ENCODE peak calls at places on chromosomes 4 and X, in eight cellular contexts. One of them, this sample, is unnamed.

GRCh38 chr4:2825184-2825506 is 18.5 kb upstream of the ADD1 start:
- DNase-seq in tibial artery: no peak
- DNase-seq in activated naive CD4-positive, alpha-beta T cell treated with anti-CD3 and anti-CD28 coated beads for 36 hours: no peak
- DNase-seq in sigmoid colon: no peak
- DNase-seq in stimulated activated CD8-positive, alpha-beta memory T cell treated with anti-CD3 and anti-CD28 coated beads, Interleukin-15, amount 100 ng/mL, for 1 hour: no peak
- DNase-seq in DMS79 treated with DMSO at 0.1 percent for 48 hours: no peak
- DNase-seq in GM12891: no peak
- DNase-seq in HFF-Myc: no peak
- DNase-seq in this sample: no peak

GRCh38 chr4:149164282-149164681 is 651.4 kb downstream of the IQCM start:
- DNase-seq in tibial artery: no peak
- DNase-seq in activated naive CD4-positive, alpha-beta T cell treated with anti-CD3 and anti-CD28 coated beads for 36 hours: no peak
- DNase-seq in GM12891: no peak
- DNase-seq in DMS79 treated with DMSO at 0.1 percent for 48 hours: no peak
- DNase-seq in sigmoid colon: no peak
- DNase-seq in HFF-Myc: peak; percentile 5
- DNase-seq in stimulated activated CD8-positive, alpha-beta memory T cell treated with anti-CD3 and anti-CD28 coated beads, Interleukin-15, amount 100 ng/mL, for 1 hour: no peak
- DNase-seq in this sample: no peak

GRCh38 chrX:9147631-9148189 is 113.8 kb upstream of the FAM9B start:
- DNase-seq in GM12891: no peak
- DNase-seq in tibial artery: no peak
- DNase-seq in stimulated activated CD8-positive, alpha-beta memory T cell treated with anti-CD3 and anti-CD28 coated beads, Interleukin-15, amount 100 ng/mL, for 1 hour: no peak
- DNase-seq in DMS79 treated with DMSO at 0.1 percent for 48 hours: no peak
- DNase-seq in activated naive CD4-positive, alpha-beta T cell treated with anti-CD3 and anti-CD28 coated beads for 36 hours: no peak
- DNase-seq in HFF-Myc: no peak
- DNase-seq in sigmoid colon: no peak
- DNase-seq in this sample: no peak

GRCh38 chr4:174284181-174284886 is 623 bp downstream of the CEP44 start:
- DNase-seq in tibial artery: no peak
- DNase-seq in GM12891: no peak
- DNase-seq in DMS79 treated with DMSO at 0.1 percent for 48 hours: no peak
- DNase-seq in sigmoid colon: no peak
- DNase-seq in stimulated activated CD8-positive, alpha-beta memory T cell treated with anti-CD3 and anti-CD28 coated beads, Interleukin-15, amount 100 ng/mL, for 1 hour: no peak
- DNase-seq in activated naive CD4-positive, alpha-beta T cell treated with anti-CD3 and anti-CD28 coated beads for 36 hours: no peak
- DNase-seq in HFF-Myc: no peak
- DNase-seq in this sample: no peak

GRCh38 chr4:142473218-142473959 is 372.7 kb downstream of the INPP4B start:
- DNase-seq in activated naive CD4-positive, alpha-beta T cell treated with anti-CD3 and anti-CD28 coated beads for 36 hours: no peak
- DNase-seq in stimulated activated CD8-positive, alpha-beta memory T cell treated with anti-CD3 and anti-CD28 coated beads, Interleukin-15, amount 100 ng/mL, for 1 hour: no peak
- DNase-seq in HFF-Myc: no peak
- DNase-seq in GM12891: no peak
- DNase-seq in tibial artery: no peak
- DNase-seq in sigmoid colon: peak; percentile 71
- DNase-seq in DMS79 treated with DMSO at 0.1 percent for 48 hours: no peak
- DNase-seq in this sample: no peak

GRCh38 chr4:40280586-40280985 is 54.5 kb upstream of the CHRNA9 start:
- DNase-seq in HFF-Myc: no peak
- DNase-seq in DMS79 treated with DMSO at 0.1 percent for 48 hours: no peak
- DNase-seq in sigmoid colon: peak; percentile 14
- DNase-seq in tibial artery: no peak
- DNase-seq in activated naive CD4-positive, alpha-beta T cell treated with anti-CD3 and anti-CD28 coated beads for 36 hours: no peak
- DNase-seq in stimulated activated CD8-positive, alpha-beta memory T cell treated with anti-CD3 and anti-CD28 coated beads, Interleukin-15, amount 100 ng/mL, for 1 hour: no peak
- DNase-seq in GM12891: no peak
- DNase-seq in this sample: no peak

GRCh38 chr4:119135721-119136121 is at the start of gene MYOZ2:
- DNase-seq in GM12891: no peak
- DNase-seq in DMS79 treated with DMSO at 0.1 percent for 48 hours: no peak
- DNase-seq in sigmoid colon: no peak
- DNase-seq in activated naive CD4-positive, alpha-beta T cell treated with anti-CD3 and anti-CD28 coated beads for 36 hours: no peak
- DNase-seq in stimulated activated CD8-positive, alpha-beta memory T cell treated with anti-CD3 and anti-CD28 coated beads, Interleukin-15, amount 100 ng/mL, for 1 hour: no peak
- DNase-seq in HFF-Myc: no peak
- DNase-seq in tibial artery: no peak
- DNase-seq in this sample: no peak

GRCh38 chrX:143058096-143058495 is 32.4 kb downstream of the SPANXN4 start:
- DNase-seq in GM12891: no peak
- DNase-seq in activated naive CD4-positive, alpha-beta T cell treated with anti-CD3 and anti-CD28 coated beads for 36 hours: no peak
- DNase-seq in sigmoid colon: no peak
- DNase-seq in HFF-Myc: no peak
- DNase-seq in tibial artery: no peak
- DNase-seq in stimulated activated CD8-positive, alpha-beta memory T cell treated with anti-CD3 and anti-CD28 coated beads, Interleukin-15, amount 100 ng/mL, for 1 hour: no peak
- DNase-seq in DMS79 treated with DMSO at 0.1 percent for 48 hours: no peak
- DNase-seq in this sample: no peak

GRCh38 chr4:23234716-23235115 is 542.0 kb downstream of the GBA3 start:
- DNase-seq in activated naive CD4-positive, alpha-beta T cell treated with anti-CD3 and anti-CD28 coated beads for 36 hours: no peak
- DNase-seq in GM12891: no peak
- DNase-seq in sigmoid colon: no peak
- DNase-seq in stimulated activated CD8-positive, alpha-beta memory T cell treated with anti-CD3 and anti-CD28 coated beads, Interleukin-15, amount 100 ng/mL, for 1 hour: no peak
- DNase-seq in HFF-Myc: no peak
- DNase-seq in DMS79 treated with DMSO at 0.1 percent for 48 hours: no peak
- DNase-seq in tibial artery: no peak
- DNase-seq in this sample: no peak

GRCh38 chr4:65344278-65344825 is 325.9 kb downstream of the EPHA5 start:
- DNase-seq in stimulated activated CD8-positive, alpha-beta memory T cell treated with anti-CD3 and anti-CD28 coated beads, Interleukin-15, amount 100 ng/mL, for 1 hour: no peak
- DNase-seq in GM12891: no peak
- DNase-seq in tibial artery: no peak
- DNase-seq in sigmoid colon: no peak
- DNase-seq in activated naive CD4-positive, alpha-beta T cell treated with anti-CD3 and anti-CD28 coated beads for 36 hours: no peak
- DNase-seq in HFF-Myc: no peak
- DNase-seq in DMS79 treated with DMSO at 0.1 percent for 48 hours: no peak
- DNase-seq in this sample: no peak

GRCh38 chr4:74262522-74262921 is 45.7 kb upstream of the EPGN start:
- DNase-seq in activated naive CD4-positive, alpha-beta T cell treated with anti-CD3 and anti-CD28 coated beads for 36 hours: no peak
- DNase-seq in GM12891: no peak
- DNase-seq in DMS79 treated with DMSO at 0.1 percent for 48 hours: peak; percentile 1
- DNase-seq in HFF-Myc: no peak
- DNase-seq in stimulated activated CD8-positive, alpha-beta memory T cell treated with anti-CD3 and anti-CD28 coated beads, Interleukin-15, amount 100 ng/mL, for 1 hour: no peak
- DNase-seq in tibial artery: no peak
- DNase-seq in sigmoid colon: no peak
- DNase-seq in this sample: no peak

GRCh38 chrX:43643662-43644061 is 12.4 kb upstream of the MAOA start:
- DNase-seq in tibial artery: no peak
- DNase-seq in sigmoid colon: no peak
- DNase-seq in stimulated activated CD8-positive, alpha-beta memory T cell treated with anti-CD3 and anti-CD28 coated beads, Interleukin-15, amount 100 ng/mL, for 1 hour: no peak
- DNase-seq in DMS79 treated with DMSO at 0.1 percent for 48 hours: no peak
- DNase-seq in HFF-Myc: no peak
- DNase-seq in activated naive CD4-positive, alpha-beta T cell treated with anti-CD3 and anti-CD28 coated beads for 36 hours: no peak
- DNase-seq in GM12891: no peak
- DNase-seq in this sample: no peak

GRCh38 chrX:47802589-47802988 is 34.1 kb upstream of the ZNF81 start:
- DNase-seq in GM12891: no peak
- DNase-seq in stimulated activated CD8-positive, alpha-beta memory T cell treated with anti-CD3 and anti-CD28 coated beads, Interleukin-15, amount 100 ng/mL, for 1 hour: no peak
- DNase-seq in HFF-Myc: no peak
- DNase-seq in activated naive CD4-positive, alpha-beta T cell treated with anti-CD3 and anti-CD28 coated beads for 36 hours: no peak
- DNase-seq in sigmoid colon: no peak
- DNase-seq in DMS79 treated with DMSO at 0.1 percent for 48 hours: peak; percentile 6
- DNase-seq in tibial artery: no peak
- DNase-seq in this sample: no peak

GRCh38 chr4:159003420-159004253 is 99.2 kb upstream of the RAPGEF2 start:
- DNase-seq in stimulated activated CD8-positive, alpha-beta memory T cell treated with anti-CD3 and anti-CD28 coated beads, Interleukin-15, amount 100 ng/mL, for 1 hour: no peak
- DNase-seq in tibial artery: no peak
- DNase-seq in sigmoid colon: no peak
- DNase-seq in HFF-Myc: no peak
- DNase-seq in activated naive CD4-positive, alpha-beta T cell treated with anti-CD3 and anti-CD28 coated beads for 36 hours: no peak
- DNase-seq in GM12891: no peak
- DNase-seq in DMS79 treated with DMSO at 0.1 percent for 48 hours: no peak
- DNase-seq in this sample: no peak

GRCh38 chr4:73277201-73277600 is 18.6 kb upstream of the ANKRD17 start:
- DNase-seq in sigmoid colon: no peak
- DNase-seq in DMS79 treated with DMSO at 0.1 percent for 48 hours: no peak
- DNase-seq in GM12891: no peak
- DNase-seq in HFF-Myc: no peak
- DNase-seq in stimulated activated CD8-positive, alpha-beta memory T cell treated with anti-CD3 and anti-CD28 coated beads, Interleukin-15, amount 100 ng/mL, for 1 hour: no peak
- DNase-seq in activated naive CD4-positive, alpha-beta T cell treated with anti-CD3 and anti-CD28 coated beads for 36 hours: no peak
- DNase-seq in tibial artery: no peak
- DNase-seq in this sample: no peak

This sample was measured in RWPE2.